ENCODE peak calls at places on chromosomes 6 and 20, in seven cellular contexts. One of them, this sample, is unnamed.
A peak's percentile ranks its signal among the peaks of the same experiment; 100 is the strongest.

GRCh38 chr6:139378882-139379341 is 4.5 kb upstream of the CITED2 start:
- DNase-seq in spleen: no peak
- DNase-seq in ovary: no peak
- DNase-seq in prostate gland: no peak
- DNase-seq in Peyer's patch: no peak
- DNase-seq in IMR-90: peak; percentile 39
- DNase-seq in tibial nerve: no peak
- DNase-seq in this sample: no peak

GRCh38 chr6:34158876-34159275 is 13.0 kb upstream of the GRM4 start:
- DNase-seq in tibial nerve: no peak
- DNase-seq in IMR-90: no peak
- DNase-seq in ovary: no peak
- DNase-seq in prostate gland: no peak
- DNase-seq in spleen: peak; percentile 2
- DNase-seq in Peyer's patch: no peak
- DNase-seq in this sample: no peak

GRCh38 chr20:34824026-34824860 is 1.2 kb downstream of the NCOA6 start:
- DNase-seq in tibial nerve: peak; percentile 13
- DNase-seq in IMR-90: peak; percentile 24
- DNase-seq in prostate gland: peak; percentile 61
- DNase-seq in ovary: no peak
- DNase-seq in Peyer's patch: peak; percentile 81
- DNase-seq in spleen: peak; percentile 86
- DNase-seq in this sample: peak; percentile 40

GRCh38 chr20:37283530-37284195 is 5.8 kb upstream of the MANBAL start:
- DNase-seq in prostate gland: no peak
- DNase-seq in Peyer's patch: peak; percentile 76
- DNase-seq in tibial nerve: no peak
- DNase-seq in spleen: no peak
- DNase-seq in IMR-90: no peak
- DNase-seq in ovary: no peak
- DNase-seq in this sample: no peak

GRCh38 chr6:4895971-4896370 is 107.9 kb downstream of the RPP40 start:
- DNase-seq in spleen: no peak
- DNase-seq in prostate gland: no peak
- DNase-seq in ovary: no peak
- DNase-seq in IMR-90: no peak
- DNase-seq in tibial nerve: no peak
- DNase-seq in Peyer's patch: no peak
- DNase-seq in this sample: no peak

GRCh38 chr6:136750821-136751220 is 41.5 kb downstream of the MAP3K5 start:
- DNase-seq in Peyer's patch: no peak
- DNase-seq in ovary: no peak
- DNase-seq in spleen: no peak
- DNase-seq in IMR-90: no peak
- DNase-seq in prostate gland: no peak
- DNase-seq in tibial nerve: no peak
- DNase-seq in this sample: no peak

GRCh38 chr6:56671651-56672461 is 29.2 kb upstream of the DST start:
- DNase-seq in ovary: no peak
- DNase-seq in IMR-90: no peak
- DNase-seq in tibial nerve: peak; percentile 57
- DNase-seq in prostate gland: no peak
- DNase-seq in Peyer's patch: peak; percentile 52
- DNase-seq in spleen: peak; percentile 75
- DNase-seq in this sample: no peak

GRCh38 chr6:168428052-168428829 is 12.7 kb upstream of the SMOC2 start:
- DNase-seq in ovary: no peak
- DNase-seq in prostate gland: no peak
- DNase-seq in spleen: no peak
- DNase-seq in Peyer's patch: no peak
- DNase-seq in tibial nerve: no peak
- DNase-seq in IMR-90: no peak
- DNase-seq in this sample: no peak

GRCh38 chr6:139519571-139520031 is 145.2 kb upstream of the CITED2 start:
- DNase-seq in spleen: no peak
- DNase-seq in tibial nerve: no peak
- DNase-seq in Peyer's patch: no peak
- DNase-seq in IMR-90: peak; percentile 54
- DNase-seq in prostate gland: no peak
- DNase-seq in ovary: no peak
- DNase-seq in this sample: no peak

GRCh38 chr6:120774275-120774674 is 560.0 kb downstream of the TBC1D32 start:
- DNase-seq in Peyer's patch: no peak
- DNase-seq in ovary: no peak
- DNase-seq in prostate gland: no peak
- DNase-seq in spleen: no peak
- DNase-seq in IMR-90: no peak
- DNase-seq in tibial nerve: no peak
- DNase-seq in this sample: no peak

DNA sequence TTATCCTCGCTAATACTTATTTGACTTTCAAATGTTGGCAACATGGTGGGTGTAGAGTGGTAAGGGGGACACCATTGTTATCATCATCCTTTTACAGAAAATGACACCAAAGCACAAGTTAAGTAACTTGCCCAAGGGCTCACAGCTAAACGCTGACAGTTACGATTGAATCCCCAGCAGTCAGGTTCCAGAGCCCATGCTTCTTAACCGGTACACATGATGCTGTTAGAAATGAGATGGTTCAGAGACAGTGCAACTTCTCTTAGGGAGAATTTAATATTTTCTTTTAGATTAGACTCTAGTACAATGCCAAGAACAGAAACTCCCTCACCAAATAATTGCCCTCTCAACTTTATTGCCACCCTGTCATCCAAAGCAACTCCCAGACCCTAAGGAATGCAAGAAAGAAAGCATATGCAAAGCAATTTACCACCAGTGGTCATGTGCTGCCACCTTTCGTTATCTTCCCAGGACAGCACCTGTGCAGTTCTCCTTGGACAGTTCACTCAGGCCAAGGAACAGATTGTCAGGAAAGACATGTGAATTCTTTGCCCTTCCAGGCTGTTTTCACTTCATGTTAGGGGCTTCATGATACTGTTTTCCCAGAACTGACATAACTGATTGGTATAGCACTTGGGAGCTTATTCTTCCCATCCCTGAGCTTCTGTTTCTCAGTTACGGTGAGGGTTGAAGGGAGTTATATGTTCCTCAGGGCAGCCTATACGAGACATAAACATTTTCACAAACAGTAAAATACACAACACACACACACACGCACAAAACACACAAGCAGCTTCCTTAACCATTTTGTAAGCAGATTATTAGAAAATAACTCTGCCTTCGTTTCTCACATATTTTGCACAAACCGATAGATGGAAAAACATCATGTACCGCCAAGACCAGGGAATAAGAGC is 5.1 kb downstream of the HLA-DMA start:
- DNase-seq in Peyer's patch: no peak
- DNase-seq in prostate gland: peak; percentile 38
- DNase-seq in IMR-90: peak; percentile 64
- DNase-seq in tibial nerve: no peak
- DNase-seq in spleen: no peak
- DNase-seq in ovary: no peak
- DNase-seq in this sample: peak; percentile 41
- TF ChIP-seq POLR2A in Peyer's patch: no peak
- TF ChIP-seq POLR2A in prostate gland: no peak
- TF ChIP-seq POLR2A in IMR-90: no peak
- TF ChIP-seq POLR2A in tibial nerve: no peak
- TF ChIP-seq POLR2A in spleen: no peak
- TF ChIP-seq POLR2A in ovary: no peak
- TF ChIP-seq POLR2A in this sample: no peak

GRCh38 chr20:40592891-40593290 is 96.1 kb downstream of the MAFB start:
- DNase-seq in Peyer's patch: no peak
- DNase-seq in spleen: no peak
- DNase-seq in IMR-90: no peak
- DNase-seq in ovary: no peak
- DNase-seq in tibial nerve: no peak
- DNase-seq in prostate gland: no peak
- DNase-seq in this sample: no peak

GRCh38 chr20:40591104-40591503 is 97.9 kb downstream of the MAFB start:
- DNase-seq in tibial nerve: no peak
- DNase-seq in Peyer's patch: no peak
- DNase-seq in ovary: no peak
- DNase-seq in prostate gland: no peak
- DNase-seq in IMR-90: no peak
- DNase-seq in spleen: no peak
- DNase-seq in this sample: no peak

GRCh38 chr20:40587038-40587437 is 102.0 kb downstream of the MAFB start:
- DNase-seq in prostate gland: no peak
- DNase-seq in Peyer's patch: peak; percentile 62
- DNase-seq in ovary: no peak
- DNase-seq in tibial nerve: no peak
- DNase-seq in spleen: no peak
- DNase-seq in IMR-90: no peak
- DNase-seq in this sample: no peak

GRCh38 chr20:40588891-40589290 is 100.1 kb downstream of the MAFB start:
- DNase-seq in ovary: no peak
- DNase-seq in tibial nerve: no peak
- DNase-seq in prostate gland: no peak
- DNase-seq in IMR-90: no peak
- DNase-seq in Peyer's patch: no peak
- DNase-seq in spleen: no peak
- DNase-seq in this sample: no peak

DNA sequence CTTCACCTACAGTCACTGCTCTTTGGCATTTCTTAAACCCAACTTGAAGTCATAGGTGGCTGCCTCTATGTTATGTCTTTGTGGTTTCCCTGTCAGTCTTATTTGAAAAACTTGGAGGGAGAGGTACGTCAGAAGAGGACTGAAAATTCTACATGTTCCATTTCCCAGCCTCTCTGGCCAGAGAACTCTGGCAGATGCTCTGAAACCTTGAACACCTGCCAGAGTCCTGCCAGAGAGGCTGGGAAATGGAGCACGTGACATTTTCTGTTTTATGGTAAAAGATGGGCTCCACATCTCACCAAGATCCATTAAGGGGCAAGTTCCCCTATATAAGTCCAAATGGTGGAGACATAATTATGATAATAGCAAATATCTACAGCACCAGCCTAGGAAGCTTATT is 99.5 kb downstream of the MAFB start:
- DNase-seq in Peyer's patch: no peak
- DNase-seq in ovary: no peak
- DNase-seq in prostate gland: no peak
- DNase-seq in tibial nerve: no peak
- DNase-seq in IMR-90: no peak
- DNase-seq in spleen: no peak
- DNase-seq in this sample: no peak
- H3K4me1 ChIP-seq in Peyer's patch: no peaks in the 10 kb centered on the region
- H3K4me1 ChIP-seq in ovary: no peaks in the 10 kb centered on the region
- H3K4me1 ChIP-seq in prostate gland: no peaks in the 10 kb centered on the region
- H3K4me1 ChIP-seq in tibial nerve: no peaks in the 10 kb centered on the region
- H3K4me1 ChIP-seq in IMR-90: no peaks in the 10 kb centered on the region
- H3K4me1 ChIP-seq in spleen: no peaks in the 10 kb centered on the region
- H3K4me1 ChIP-seq in this sample: no peaks in the 10 kb centered on the region

DNA sequence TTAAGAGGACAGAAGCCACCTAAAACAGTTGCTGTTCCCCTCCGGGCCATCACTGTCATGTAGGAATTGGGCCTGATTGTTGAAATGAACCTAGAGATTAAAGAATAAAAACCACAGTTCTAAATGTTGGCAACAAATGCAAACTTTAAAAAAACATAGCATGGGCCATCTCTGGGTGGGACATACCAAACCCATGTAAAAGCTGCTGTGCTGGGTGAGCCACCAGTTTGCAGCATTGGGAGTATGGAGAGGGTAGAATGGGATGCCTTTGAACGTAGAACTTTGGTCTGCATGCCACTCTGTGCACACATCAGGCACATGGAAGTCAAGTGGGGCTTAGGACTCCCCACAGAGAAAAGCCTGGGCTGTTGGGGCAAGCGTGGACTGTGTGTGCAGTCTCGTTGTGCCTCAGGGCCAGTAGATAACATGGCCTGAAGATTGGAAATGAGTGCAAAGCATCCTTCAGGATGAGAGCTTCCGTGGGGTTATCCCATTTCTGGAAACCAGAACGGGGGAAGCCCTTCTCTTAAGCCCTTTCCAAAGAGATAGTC is 28.1 kb downstream of the EPB41L1 start:
- DNase-seq in Peyer's patch: no peak
- DNase-seq in spleen: peak; percentile 24
- DNase-seq in prostate gland: no peak
- DNase-seq in tibial nerve: no peak
- DNase-seq in ovary: no peak
- DNase-seq in IMR-90: no peak
- DNase-seq in this sample: no peak
- TF ChIP-seq POLR2A in Peyer's patch: no peak
- TF ChIP-seq POLR2A in spleen: no peak
- TF ChIP-seq POLR2A in prostate gland: no peak
- TF ChIP-seq POLR2A in tibial nerve: no peak
- TF ChIP-seq POLR2A in ovary: no peak
- TF ChIP-seq POLR2A in IMR-90: no peak
- TF ChIP-seq POLR2A in this sample: no peak

GRCh38 chr6:31736768-31737314 is 511 bp upstream of the CLIC1 start:
- DNase-seq in Peyer's patch: no peak
- DNase-seq in ovary: no peak
- DNase-seq in tibial nerve: no peak
- DNase-seq in prostate gland: no peak
- DNase-seq in IMR-90: no peak
- DNase-seq in spleen: peak; percentile 82
- DNase-seq in this sample: no peak

GRCh38 chr6:31738048-31738979 is 1.5 kb upstream of the MSH5 start:
- DNase-seq in IMR-90: peak; percentile 89
- DNase-seq in Peyer's patch: peak; percentile 75
- DNase-seq in prostate gland: peak; percentile 92
- DNase-seq in ovary: no peak
- DNase-seq in spleen: peak; percentile 90
- DNase-seq in tibial nerve: peak; percentile 52
- DNase-seq in this sample: no peak

GRCh38 chr6:31736026-31736767 is at the start of gene CLIC1:
- DNase-seq in IMR-90: peak; percentile 75
- DNase-seq in spleen: peak; percentile 95
- DNase-seq in prostate gland: peak; percentile 87
- DNase-seq in ovary: peak; percentile 90
- DNase-seq in Peyer's patch: peak; percentile 94
- DNase-seq in tibial nerve: peak; percentile 87
- DNase-seq in this sample: peak; percentile 93

GRCh38 chr6:31739639-31740396 is at the start of gene MSH5:
- DNase-seq in tibial nerve: peak; percentile 98
- DNase-seq in ovary: peak; percentile 98
- DNase-seq in Peyer's patch: peak; percentile 99
- DNase-seq in spleen: peak; percentile 98
- DNase-seq in prostate gland: peak; percentile 99
- DNase-seq in IMR-90: peak; percentile 99
- DNase-seq in this sample: peak; percentile 99

DNA sequence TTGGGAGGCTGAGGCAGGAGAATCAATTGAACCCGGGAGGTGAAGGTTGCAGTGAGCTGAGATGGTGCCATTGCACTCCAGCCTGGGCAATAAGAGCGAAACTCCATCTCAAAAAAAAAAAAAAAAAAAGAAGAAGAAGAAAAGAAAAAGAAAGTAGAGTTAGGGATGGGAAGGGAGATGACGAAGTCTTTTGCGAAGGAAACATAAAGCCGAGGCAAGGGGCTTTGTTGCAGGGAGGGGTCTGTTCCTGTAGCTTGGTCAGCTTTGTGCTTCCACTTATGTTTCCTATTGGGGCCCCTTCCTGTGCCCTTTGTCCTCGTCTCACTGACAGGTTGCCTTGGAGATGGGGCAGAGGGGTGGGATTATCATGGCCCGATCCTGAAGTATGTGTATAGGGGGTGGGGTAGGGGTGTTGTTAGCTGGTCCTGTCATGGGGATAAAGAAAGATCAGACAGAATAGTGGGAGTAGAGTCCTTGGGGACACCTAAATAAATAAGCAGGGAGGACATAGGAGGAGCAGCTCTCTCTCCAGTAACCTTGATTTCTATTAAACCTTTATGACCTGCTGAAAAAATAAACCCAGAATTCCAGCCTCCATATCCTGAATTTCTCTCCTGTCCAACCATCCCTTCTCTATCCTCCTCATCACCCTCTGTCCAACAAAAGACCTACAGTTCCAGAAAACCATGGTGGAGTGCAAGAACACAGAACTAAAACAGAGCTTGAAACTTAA is 1.2 kb upstream of the CLIC1 start:
- DNase-seq in IMR-90: no peak
- DNase-seq in ovary: no peak
- DNase-seq in prostate gland: no peak
- DNase-seq in Peyer's patch: no peak
- DNase-seq in spleen: no peak
- DNase-seq in tibial nerve: no peak
- DNase-seq in this sample: no peak
- H3K4me1 ChIP-seq in IMR-90: peaks cover 18% of the 10 kb centered on the region
- H3K4me1 ChIP-seq in ovary: peaks cover 12% of the 10 kb centered on the region
- H3K4me1 ChIP-seq in prostate gland: peaks cover 17% of the 10 kb centered on the region
- H3K4me1 ChIP-seq in Peyer's patch: peaks cover 40% of the 10 kb centered on the region
- H3K4me1 ChIP-seq in spleen: peaks cover 43% of the 10 kb centered on the region
- H3K4me1 ChIP-seq in tibial nerve: peaks cover 65% of the 10 kb centered on the region
- H3K4me1 ChIP-seq in this sample: peaks cover 29% of the 10 kb centered on the region

This sample was measured in uterus.